ENCODE peak calls at places on chromosomes 5 and 9, in nine cellular contexts. One of them, this sample, is unnamed.

GRCh38 chr9:35756275-35756742 is 2.2 kb upstream of the MSMP start:
- DNase-seq in GM23338: peak
- DNase-seq in osteocyte: no peak
- DNase-seq in IMR-90: no peak
- DNase-seq in fibroblast of pulmonary artery: peak
- DNase-seq in heart right ventricle: peak
- DNase-seq in left ventricle myocardium inferior: peak
- DNase-seq in AG09309: no peak
- DNase-seq in BJ: no peak
- DNase-seq in this sample: peak

GRCh38 chr9:127898433-127899199 is 787 bp downstream of the ST6GALNAC6 start:
- DNase-seq in fibroblast of pulmonary artery: peak
- DNase-seq in GM23338: peak
- DNase-seq in osteocyte: peak
- DNase-seq in IMR-90: peak
- DNase-seq in BJ: peak
- DNase-seq in left ventricle myocardium inferior: no peak
- DNase-seq in heart right ventricle: peak
- DNase-seq in AG09309: peak
- DNase-seq in this sample: no peak

GRCh38 chr5:1277331-1277730 is 17.5 kb downstream of the TERT start:
- DNase-seq in osteocyte: no peak
- DNase-seq in left ventricle myocardium inferior: no peak
- DNase-seq in AG09309: no peak
- DNase-seq in BJ: no peak
- DNase-seq in IMR-90: no peak
- DNase-seq in fibroblast of pulmonary artery: no peak
- DNase-seq in GM23338: no peak
- DNase-seq in heart right ventricle: no peak
- DNase-seq in this sample: no peak

GRCh38 chr5:54390015-54390414 is 65.5 kb upstream of the HSPB3 start:
- DNase-seq in GM23338: no peak
- DNase-seq in AG09309: peak
- DNase-seq in BJ: peak
- DNase-seq in IMR-90: peak
- DNase-seq in osteocyte: peak
- DNase-seq in heart right ventricle: no peak
- DNase-seq in left ventricle myocardium inferior: no peak
- DNase-seq in fibroblast of pulmonary artery: peak
- DNase-seq in this sample: no peak

GRCh38 chr5:177438468-177438867 is 8.1 kb upstream of the PRR7 start:
- DNase-seq in BJ: no peak
- DNase-seq in IMR-90: no peak
- DNase-seq in fibroblast of pulmonary artery: no peak
- DNase-seq in osteocyte: no peak
- DNase-seq in heart right ventricle: no peak
- DNase-seq in GM23338: no peak
- DNase-seq in left ventricle myocardium inferior: no peak
- DNase-seq in AG09309: no peak
- DNase-seq in this sample: no peak

GRCh38 chr5:127028822-127029457 is 1.4 kb downstream of the MARCHF3 start:
- DNase-seq in osteocyte: no peak
- DNase-seq in GM23338: no peak
- DNase-seq in AG09309: no peak
- DNase-seq in IMR-90: peak
- DNase-seq in BJ: no peak
- DNase-seq in fibroblast of pulmonary artery: no peak
- DNase-seq in left ventricle myocardium inferior: no peak
- DNase-seq in heart right ventricle: no peak
- DNase-seq in this sample: no peak

GRCh38 chr5:111781200-111781599 is 24.2 kb upstream of the NREP start:
- DNase-seq in GM23338: no peak
- DNase-seq in AG09309: no peak
- DNase-seq in osteocyte: no peak
- DNase-seq in fibroblast of pulmonary artery: peak
- DNase-seq in IMR-90: peak
- DNase-seq in heart right ventricle: peak
- DNase-seq in BJ: no peak
- DNase-seq in left ventricle myocardium inferior: peak
- DNase-seq in this sample: peak

GRCh38 chr5:88746438-88746882 is 136.5 kb downstream of the MEF2C start:
- DNase-seq in BJ: no peak
- DNase-seq in GM23338: no peak
- DNase-seq in fibroblast of pulmonary artery: no peak
- DNase-seq in AG09309: no peak
- DNase-seq in heart right ventricle: no peak
- DNase-seq in left ventricle myocardium inferior: no peak
- DNase-seq in IMR-90: no peak
- DNase-seq in osteocyte: no peak
- DNase-seq in this sample: no peak

GRCh38 chr5:10595678-10596309 is 31.9 kb downstream of the ANKRD33B start:
- DNase-seq in left ventricle myocardium inferior: no peak
- DNase-seq in BJ: peak
- DNase-seq in osteocyte: peak
- DNase-seq in heart right ventricle: peak
- DNase-seq in IMR-90: peak
- DNase-seq in fibroblast of pulmonary artery: peak
- DNase-seq in AG09309: no peak
- DNase-seq in GM23338: no peak
- DNase-seq in this sample: no peak

GRCh38 chr9:91374939-91375338 is 13.2 kb upstream of the AUH start:
- DNase-seq in osteocyte: no peak
- DNase-seq in left ventricle myocardium inferior: no peak
- DNase-seq in heart right ventricle: no peak
- DNase-seq in GM23338: no peak
- DNase-seq in fibroblast of pulmonary artery: peak
- DNase-seq in BJ: peak
- DNase-seq in AG09309: peak
- DNase-seq in IMR-90: peak
- DNase-seq in this sample: no peak

GRCh38 chr5:56735845-56736641 is 79.3 kb upstream of the MAP3K1 start:
- DNase-seq in IMR-90: no peak
- DNase-seq in BJ: no peak
- DNase-seq in osteocyte: no peak
- DNase-seq in left ventricle myocardium inferior: no peak
- DNase-seq in GM23338: peak
- DNase-seq in AG09309: no peak
- DNase-seq in heart right ventricle: no peak
- DNase-seq in fibroblast of pulmonary artery: no peak
- DNase-seq in this sample: no peak

GRCh38 chr9:91101598-91102168 is 260.0 kb downstream of the AUH start:
- DNase-seq in fibroblast of pulmonary artery: no peak
- DNase-seq in IMR-90: no peak
- DNase-seq in osteocyte: no peak
- DNase-seq in BJ: no peak
- DNase-seq in heart right ventricle: no peak
- DNase-seq in AG09309: no peak
- DNase-seq in left ventricle myocardium inferior: no peak
- DNase-seq in GM23338: peak
- DNase-seq in this sample: no peak

GRCh38 chr9:36840895-36841536 is 193.1 kb downstream of the PAX5 start:
- DNase-seq in left ventricle myocardium inferior: no peak
- DNase-seq in GM23338: no peak
- DNase-seq in osteocyte: no peak
- DNase-seq in fibroblast of pulmonary artery: no peak
- DNase-seq in BJ: no peak
- DNase-seq in AG09309: peak
- DNase-seq in heart right ventricle: no peak
- DNase-seq in IMR-90: no peak
- DNase-seq in this sample: no peak

GRCh38 chr9:35606726-35607125 is 1.7 kb downstream of the TESK1 start:
- DNase-seq in heart right ventricle: no peak
- DNase-seq in osteocyte: no peak
- DNase-seq in fibroblast of pulmonary artery: no peak
- DNase-seq in IMR-90: no peak
- DNase-seq in left ventricle myocardium inferior: no peak
- DNase-seq in GM23338: no peak
- DNase-seq in AG09309: no peak
- DNase-seq in BJ: no peak
- DNase-seq in this sample: no peak

GRCh38 chr5:105413406-105413990 is 1850.9 kb upstream of the NUDT12 start:
- DNase-seq in heart right ventricle: no peak
- DNase-seq in IMR-90: no peak
- DNase-seq in left ventricle myocardium inferior: no peak
- DNase-seq in fibroblast of pulmonary artery: no peak
- DNase-seq in osteocyte: no peak
- DNase-seq in AG09309: no peak
- DNase-seq in GM23338: no peak
- DNase-seq in BJ: no peak
- DNase-seq in this sample: no peak

GRCh38 chr5:6302099-6302498 is 76.2 kb downstream of the MED10 start:
- DNase-seq in GM23338: peak
- DNase-seq in IMR-90: no peak
- DNase-seq in left ventricle myocardium inferior: no peak
- DNase-seq in fibroblast of pulmonary artery: no peak
- DNase-seq in heart right ventricle: no peak
- DNase-seq in osteocyte: no peak
- DNase-seq in AG09309: no peak
- DNase-seq in BJ: no peak
- DNase-seq in this sample: no peak

GRCh38 chr5:168946363-168946762 is 354.6 kb downstream of the SLIT3 start:
- DNase-seq in left ventricle myocardium inferior: no peak
- DNase-seq in GM23338: peak
- DNase-seq in osteocyte: no peak
- DNase-seq in heart right ventricle: peak
- DNase-seq in AG09309: no peak
- DNase-seq in BJ: no peak
- DNase-seq in fibroblast of pulmonary artery: peak
- DNase-seq in IMR-90: no peak
- DNase-seq in this sample: no peak

DNA sequence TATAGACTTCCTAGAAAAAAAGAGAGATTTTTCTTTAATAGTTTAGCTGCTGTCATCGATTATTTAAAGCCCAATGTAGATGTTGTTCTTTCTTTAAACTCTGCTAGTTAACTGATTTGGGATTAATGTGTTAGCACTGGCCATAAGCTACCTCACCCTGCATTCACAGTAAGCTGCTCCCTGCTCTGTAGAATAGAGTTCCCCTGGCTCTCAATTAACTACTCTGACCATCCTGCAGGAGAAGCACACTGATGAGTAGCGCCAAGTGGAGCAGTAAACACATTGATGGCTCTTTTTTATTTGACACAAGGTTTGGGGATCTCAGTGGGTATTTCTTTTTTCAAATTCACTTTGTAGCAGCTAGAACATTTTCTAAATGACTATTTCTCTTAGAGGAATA is 807.9 kb upstream of the ZNF608 start:
- DNase-seq in BJ: no peak
- DNase-seq in IMR-90: no peak
- DNase-seq in GM23338: no peak
- DNase-seq in osteocyte: no peak
- DNase-seq in fibroblast of pulmonary artery: no peak
- DNase-seq in AG09309: no peak
- DNase-seq in heart right ventricle: no peak
- DNase-seq in left ventricle myocardium inferior: no peak
- DNase-seq in this sample: no peak
- TF ChIP-seq CTCF in BJ: no peak
- TF ChIP-seq CTCF in IMR-90: no peak
- TF ChIP-seq CTCF in GM23338: no peak
- TF ChIP-seq CTCF in osteocyte: no peak
- TF ChIP-seq CTCF in fibroblast of pulmonary artery: no peak
- TF ChIP-seq CTCF in AG09309: no peak
- TF ChIP-seq CTCF in heart right ventricle: no peak
- TF ChIP-seq CTCF in left ventricle myocardium inferior: no peak
- TF ChIP-seq CTCF in this sample: no peak

DNA sequence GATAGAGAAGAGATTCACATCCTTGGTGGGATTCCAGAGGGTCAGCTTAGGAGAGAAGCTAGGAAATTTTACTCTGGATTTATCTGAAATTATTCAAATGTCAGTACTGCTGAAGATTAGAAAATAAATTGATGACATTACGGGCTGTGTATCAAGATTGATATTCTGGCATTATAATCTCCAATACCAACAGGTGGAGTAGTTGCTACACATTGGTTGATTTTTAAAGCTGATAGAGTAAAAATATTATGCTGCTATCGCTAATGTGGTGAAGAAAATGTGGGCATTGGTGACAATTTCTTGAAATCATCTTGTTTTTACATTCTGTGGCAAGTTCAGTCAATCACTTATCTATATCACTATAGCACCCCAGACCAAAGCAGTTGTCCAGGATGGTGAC is 378.5 kb downstream of the MTRR start:
- DNase-seq in AG09309: no peak
- DNase-seq in GM23338: no peak
- DNase-seq in fibroblast of pulmonary artery: no peak
- DNase-seq in heart right ventricle: no peak
- DNase-seq in BJ: no peak
- DNase-seq in osteocyte: no peak
- DNase-seq in left ventricle myocardium inferior: no peak
- DNase-seq in IMR-90: peak
- DNase-seq in this sample: no peak
- TF ChIP-seq CTCF in AG09309: no peak
- TF ChIP-seq CTCF in GM23338: peak
- TF ChIP-seq CTCF in fibroblast of pulmonary artery: no peak
- TF ChIP-seq CTCF in heart right ventricle: no peak
- TF ChIP-seq CTCF in BJ: no peak
- TF ChIP-seq CTCF in osteocyte: peak
- TF ChIP-seq CTCF in left ventricle myocardium inferior: no peak
- TF ChIP-seq CTCF in IMR-90: peak
- TF ChIP-seq CTCF in this sample: no peak

DNA sequence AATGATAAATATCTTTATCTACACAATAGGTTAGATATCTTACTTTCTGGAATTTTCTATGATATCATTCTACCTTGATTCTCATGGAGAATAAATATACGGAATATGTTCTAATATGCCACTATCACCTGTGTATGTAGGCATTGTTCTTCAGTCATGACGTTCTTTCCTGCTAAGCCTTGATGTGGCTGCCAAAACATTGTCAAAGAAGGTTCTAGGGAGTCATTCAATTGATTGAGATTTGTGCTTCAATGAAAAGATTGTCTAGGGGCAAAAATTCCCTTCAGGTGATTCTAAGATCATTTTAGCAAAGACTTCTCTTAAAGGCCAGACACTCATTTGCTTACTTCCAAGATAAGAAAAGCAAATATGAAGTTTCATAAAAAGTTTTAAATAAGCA is 118.1 kb downstream of the MAT2B start:
- DNase-seq in GM23338: no peak
- DNase-seq in BJ: no peak
- DNase-seq in osteocyte: no peak
- DNase-seq in fibroblast of pulmonary artery: no peak
- DNase-seq in AG09309: no peak
- DNase-seq in IMR-90: no peak
- DNase-seq in heart right ventricle: no peak
- DNase-seq in left ventricle myocardium inferior: no peak
- DNase-seq in this sample: no peak
- TF ChIP-seq CTCF in GM23338: no peak
- TF ChIP-seq CTCF in BJ: no peak
- TF ChIP-seq CTCF in osteocyte: no peak
- TF ChIP-seq CTCF in fibroblast of pulmonary artery: no peak
- TF ChIP-seq CTCF in AG09309: no peak
- TF ChIP-seq CTCF in IMR-90: no peak
- TF ChIP-seq CTCF in heart right ventricle: no peak
- TF ChIP-seq CTCF in left ventricle myocardium inferior: no peak
- TF ChIP-seq CTCF in this sample: no peak

DNA sequence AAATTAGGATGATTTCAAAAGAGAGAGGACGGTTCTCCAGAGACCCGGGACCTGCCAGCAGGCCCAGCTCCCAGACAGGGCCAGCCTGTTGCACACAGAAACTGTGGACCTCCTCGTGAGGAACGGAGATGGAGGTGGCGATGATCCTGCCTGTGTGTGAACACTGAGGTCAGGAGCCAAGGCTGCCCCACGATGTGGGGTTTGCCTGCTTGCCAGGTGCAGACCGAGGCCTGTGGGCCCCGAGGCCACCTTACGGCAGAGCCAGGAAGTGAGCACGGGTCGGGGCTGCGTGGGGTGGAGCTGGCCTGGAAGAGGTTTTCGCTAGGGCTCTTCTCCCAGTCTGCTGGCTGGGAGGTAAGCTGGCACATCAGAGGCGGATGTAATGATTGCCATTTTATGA is 4.3 kb downstream of the FAM163B start:
- DNase-seq in GM23338: peak
- DNase-seq in IMR-90: no peak
- DNase-seq in osteocyte: no peak
- DNase-seq in BJ: no peak
- DNase-seq in heart right ventricle: no peak
- DNase-seq in fibroblast of pulmonary artery: no peak
- DNase-seq in AG09309: no peak
- DNase-seq in left ventricle myocardium inferior: no peak
- DNase-seq in this sample: no peak
- TF ChIP-seq CTCF in GM23338: no peak
- TF ChIP-seq CTCF in IMR-90: no peak
- TF ChIP-seq CTCF in osteocyte: no peak
- TF ChIP-seq CTCF in BJ: no peak
- TF ChIP-seq CTCF in heart right ventricle: no peak
- TF ChIP-seq CTCF in fibroblast of pulmonary artery: no peak
- TF ChIP-seq CTCF in AG09309: no peak
- TF ChIP-seq CTCF in left ventricle myocardium inferior: no peak
- TF ChIP-seq CTCF in this sample: no peak